ENCODE peak calls at places on chromosomes 1 and 21, in five cellular contexts. P, R, V, U and S are unnamed samples.

GRCh38 chr21:42785666-42786427 is 93.5 kb downstream of the WDR4 start:
- DNase-seq in U (no peak), R (no peak), P (no peak), V (no peak), S (no peak)

GRCh38 chr1:112542206-112542973 is 33.6 kb downstream of the WNT2B start:
- DNase-seq in R (no peak), U (no peak), P (no peak), V (no peak), S (no peak)

GRCh38 chr21:42460391-42461184 is 35.4 kb downstream of the RSPH1 start:
- DNase-seq in P (no peak), U (peak), R (peak), V (no peak), S (no peak)

GRCh38 chr1:67031848-67032247 is 22.1 kb downstream of the SLC35D1 start:
- DNase-seq in V (no peak), U (no peak), P (no peak), R (no peak), S (no peak)

GRCh38 chr1:214331180-214331579 is 50.2 kb downstream of the SMYD2 start:
- DNase-seq in V (no peak), U (no peak), P (no peak), R (no peak), S (no peak)

GRCh38 chr1:65063025-65063424 is 85.0 kb upstream of the AK4 start:
- DNase-seq in P (no peak), R (no peak), V (no peak), U (no peak), S (no peak)

GRCh38 chr1:54604572-54605370 is 18.6 kb downstream of the FAM151A start:
- DNase-seq in U (no peak), P (no peak), V (no peak), R (no peak), S (no peak)

GRCh38 chr1:224138198-224138597 is 24.3 kb downstream of the FBXO28 start:
- DNase-seq in U (no peak), V (no peak), P (no peak), R (no peak), S (no peak)

GRCh38 chr1:67748630-67749029 is 63.6 kb downstream of the GADD45A start:
- DNase-seq in V (no peak), R (no peak), U (no peak), P (peak), S (no peak)

GRCh38 chr21:25752389-25752788 is 17.6 kb downstream of the GABPA start:
- DNase-seq in R (no peak), U (no peak), V (no peak), P (no peak), S (no peak)